ENCODE peak calls at places on chromosome 15, in four cellular contexts. Z, U, X and A are unnamed samples.

GRCh38 chr15:71048913-71049675 is 66.2 kb upstream of the THSD4 start:
- DNase-seq in X (peak), U (peak), Z (no peak), A (no peak)

GRCh38 chr15:85710340-85710842 is 84.3 kb downstream of the KLHL25 start:
- DNase-seq in U (no peak), Z (peak), X (no peak), A (no peak)

GRCh38 chr15:70411464-70411863 is 313.7 kb upstream of the TLE3 start:
- DNase-seq in U (no peak), Z (no peak), X (no peak), A (no peak)

GRCh38 chr15:56180851-56181250 is 62.8 kb downstream of the RFX7 start:
- DNase-seq in Z (no peak), U (no peak), X (no peak), A (no peak)

GRCh38 chr15:77179541-77179998 is 108.7 kb upstream of the TSPAN3 start:
- DNase-seq in Z (peak), X (no peak), U (no peak), A (no peak)

GRCh38 chr15:49187537-49188245 is 17.6 kb downstream of the GALK2 start:
- DNase-seq in Z (no peak), U (peak), X (peak), A (no peak)

GRCh38 chr15:76401285-76401684 is 64.7 kb downstream of the ISL2 start:
- DNase-seq in Z (no peak), U (no peak), X (peak), A (no peak)

GRCh38 chr15:59424626-59425025 is 13.4 kb upstream of the FAM81A start:
- DNase-seq in X (no peak), U (no peak), Z (no peak), A (no peak)

GRCh38 chr15:49876401-49877038 is 242.5 kb downstream of the ATP8B4 start:
- DNase-seq in X (no peak), Z (no peak), U (no peak), A (no peak)

GRCh38 chr15:83164409-83165404 is 42.9 kb downstream of the HDGFL3 start:
- DNase-seq in X (peak), Z (peak), U (peak), A (no peak)

GRCh38 chr15:82039871-82040270 is 5.9 kb downstream of the MEX3B start:
- DNase-seq in Z (no peak), U (no peak), X (no peak), A (no peak)

GRCh38 chr15:65655026-65655425 is 33.3 kb downstream of the SLC24A1 start:
- DNase-seq in U (no peak), X (peak), Z (no peak), A (no peak)

GRCh38 chr15:25624504-25625172 is 185.8 kb upstream of the UBE3A start:
- DNase-seq in Z (no peak), U (no peak), X (no peak), A (peak)

GRCh38 chr15:68818671-68819450 is 1.8 kb downstream of the ANP32A start:
- DNase-seq in U (no peak), X (peak), Z (peak), A (peak)

GRCh38 chr15:97881568-97881967 is 78.9 kb upstream of the ARRDC4 start:
- DNase-seq in X (no peak), Z (no peak), U (no peak), A (no peak)

GRCh38 chr15:97874139-97874538 is 86.4 kb upstream of the ARRDC4 start:
- DNase-seq in Z (no peak), U (no peak), X (no peak), A (no peak)

GRCh38 chr15:97870771-97871170 is 89.7 kb upstream of the ARRDC4 start:
- DNase-seq in X (no peak), Z (no peak), U (no peak), A (no peak)

GRCh38 chr15:97875025-97875512 is 85.4 kb upstream of the ARRDC4 start:
- DNase-seq in X (no peak), Z (no peak), U (no peak), A (no peak)

GRCh38 chr15:97875513-97876285 is 84.8 kb upstream of the ARRDC4 start:
- DNase-seq in U (no peak), X (no peak), Z (peak), A (no peak)
- TF ChIP-seq CTCF in U (no peak), X (no peak), Z (no peak), A (no peak)

DNA sequence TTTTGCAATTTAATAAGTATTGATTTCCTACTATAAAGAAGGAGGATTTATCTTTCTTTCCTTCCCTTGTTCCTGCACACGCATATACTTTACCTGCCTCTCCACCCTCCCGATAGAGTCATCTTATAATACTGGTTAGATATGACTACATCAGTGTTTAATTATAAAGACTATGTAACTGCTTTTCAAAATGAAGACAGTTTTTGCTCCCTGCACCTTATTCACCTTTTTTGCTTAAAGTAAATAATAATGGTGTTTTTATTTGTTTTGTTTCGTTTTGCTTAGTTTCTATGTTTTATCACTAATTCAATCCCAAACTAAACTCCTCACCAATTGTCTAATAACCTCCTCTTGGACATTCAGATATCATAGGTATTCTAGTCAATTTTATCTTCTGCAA is 101.9 kb upstream of the RORA start:
- DNase-seq in X (no peak), U (no peak), Z (no peak), A (no peak)
- TF ChIP-seq CTCF in X (no peak), U (no peak), Z (no peak), A (no peak)

GRCh38 chr15:74203914-74204431 is 1.4 kb upstream of the STRA6 start:
- DNase-seq in U (no peak), Z (no peak), X (peak), A (no peak)

GRCh38 chr15:74201656-74202420 is 749 bp downstream of the STRA6 start:
- DNase-seq in Z (no peak), X (no peak), U (no peak), A (no peak)

GRCh38 chr15:74200394-74200793 is 2.2 kb downstream of the STRA6 start:
- DNase-seq in X (peak), Z (no peak), U (no peak), A (no peak)

GRCh38 chr15:74200871-74201419 is 1.6 kb downstream of the STRA6 start:
- DNase-seq in U (no peak), X (no peak), Z (no peak), A (no peak)

GRCh38 chr15:74202461-74203401 is at the start of gene STRA6:
- DNase-seq in X (no peak), Z (peak), U (no peak), A (no peak)
- TF ChIP-seq CTCF in X (no peak), Z (no peak), U (no peak), A (no peak)

GRCh38 chr15:34435658-34436057 is 1.9 kb downstream of the GOLGA8A start:
- DNase-seq in U (no peak), X (no peak), Z (no peak), A (no peak)

GRCh38 chr15:34434627-34435305 is 2.8 kb downstream of the GOLGA8A start:
- DNase-seq in U (no peak), Z (no peak), X (no peak), A (no peak)

GRCh38 chr15:34436126-34436955 is 1.3 kb downstream of the GOLGA8A start:
- DNase-seq in X (no peak), Z (peak), U (no peak), A (no peak)

GRCh38 chr15:34437687-34438086 is at the start of gene GOLGA8A:
- DNase-seq in U (no peak), Z (peak), X (peak), A (peak)

GRCh38 chr15:34436956-34437442 is 609 bp downstream of the GOLGA8A start:
- DNase-seq in Z (peak), U (no peak), X (peak), A (peak)
- TF ChIP-seq CTCF in Z (no peak), U (no peak), X (no peak), A (no peak)

DNA sequence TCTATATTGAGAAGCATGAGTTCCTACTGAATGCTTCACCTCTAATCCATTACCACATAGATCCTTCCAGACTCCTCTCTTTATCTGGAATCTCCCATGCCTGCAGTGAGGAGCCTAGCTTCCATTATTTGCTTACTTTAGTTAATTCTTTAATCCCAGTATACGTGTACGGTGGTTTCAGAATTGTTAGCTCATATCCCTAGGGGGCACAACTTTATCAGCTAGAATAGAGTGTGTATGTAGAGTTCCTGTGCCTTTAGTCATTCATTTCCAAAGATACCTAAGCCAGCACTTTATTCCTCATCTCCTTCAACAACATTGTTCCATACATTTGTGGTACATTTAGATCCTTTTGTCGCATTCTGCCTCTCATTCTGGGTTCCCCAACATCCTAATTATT is 226.0 kb downstream of the TJP1 start:
- DNase-seq in U (no peak), X (peak), Z (no peak), A (no peak)
- TF ChIP-seq CTCF in U (peak), X (peak), Z (no peak), A (no peak)

GRCh38 chr15:80202016-80202315 is 49.2 kb downstream of the FAH start:
- DNase-seq in Z (no peak), X (no peak), U (no peak), A (no peak)
- TF ChIP-seq CTCF in Z (no peak), X (no peak), U (no peak), A (no peak)

GRCh38 chr15:79858469-79858868 is 38.3 kb downstream of the MTHFS start:
- DNase-seq in U (no peak), Z (no peak), X (peak), A (no peak)
- TF ChIP-seq CTCF in U (no peak), Z (no peak), X (peak), A (no peak)

GRCh38 chr15:98548172-98548971 is 100.0 kb upstream of the IGF1R start:
- DNase-seq in X (peak), U (peak), Z (peak), A (peak)
- TF ChIP-seq CTCF in X (peak), U (peak), Z (no peak), A (peak)

DNA sequence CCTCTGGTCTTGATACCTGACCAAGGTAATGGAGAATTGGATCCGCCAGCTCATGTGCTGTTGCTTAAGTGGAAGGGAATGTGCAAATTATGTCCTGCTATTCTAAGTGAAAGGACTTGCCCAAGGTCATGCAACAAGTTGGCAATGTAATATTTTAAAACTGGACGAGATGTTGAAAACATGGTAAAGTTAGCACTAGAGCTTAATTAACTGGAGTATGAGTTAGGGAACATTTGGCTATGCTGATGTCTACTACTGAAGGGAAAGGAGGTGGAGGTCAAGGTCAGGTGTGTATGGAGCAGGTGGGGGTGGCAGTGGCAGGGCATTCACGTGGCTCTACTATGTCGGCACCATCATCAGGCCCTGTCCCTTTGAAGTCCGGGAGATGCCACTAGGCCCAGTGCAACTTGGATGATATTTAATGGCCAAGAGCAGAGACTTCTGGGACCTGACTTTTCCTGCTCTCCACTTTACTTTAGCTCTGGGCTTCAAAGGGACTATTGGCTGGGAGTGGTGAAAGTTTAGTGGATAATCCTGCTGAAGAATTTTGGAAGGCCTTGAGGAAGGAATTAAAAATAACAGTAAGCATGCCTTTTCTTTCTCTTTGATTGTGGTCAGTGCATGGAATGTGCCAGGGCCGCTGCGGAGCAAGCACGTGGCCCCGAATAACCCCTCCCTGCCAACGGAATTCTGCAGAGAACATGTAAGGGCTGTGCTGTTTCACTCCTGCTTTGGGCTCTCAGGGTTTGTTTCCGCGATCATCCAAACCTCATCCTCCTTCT is 14.9 kb downstream of the SMAD3 start:
- DNase-seq in X (peak), U (no peak), Z (no peak), A (no peak)
- TF ChIP-seq CTCF in X (no peak), U (peak), Z (no peak), A (no peak)

DNA sequence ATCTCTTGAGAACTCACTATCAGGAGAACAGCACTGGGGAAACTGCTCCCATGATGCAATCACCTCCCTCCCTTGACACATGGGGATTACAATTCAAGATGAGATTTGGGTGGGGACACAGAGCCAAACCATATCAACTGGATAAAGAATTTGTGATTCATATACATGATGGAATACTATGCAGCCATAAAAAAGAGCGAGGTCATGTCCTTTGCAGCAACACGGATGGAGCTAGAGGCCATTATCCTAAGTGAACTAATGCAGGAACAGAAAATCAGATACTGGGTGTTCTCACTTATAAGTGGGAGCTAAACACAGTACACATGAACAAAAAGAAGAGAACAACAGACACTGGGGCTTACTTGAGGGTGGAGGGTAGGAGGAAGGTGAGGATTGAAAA is 17.0 kb downstream of the SPG11 start:
- DNase-seq in Z (no peak), U (no peak), X (no peak), A (no peak)
- TF ChIP-seq CTCF in Z (no peak), U (no peak), X (no peak), A (no peak)